ENCODE peak calls at places on chromosomes 12 and 14, in seven cellular contexts. N, I, C, A, E, F and K are unnamed samples.

GRCh38 chr12:6225630-6226001 is 25.4 kb downstream of the CD9 start:
- DNase-seq in I (no peak), C (no peak), N (no peak), E (no peak), A (no peak), F (no peak), K (no peak)

GRCh38 chr12:68638171-68638570 is 27.5 kb downstream of the RAP1B start:
- DNase-seq in N (no peak), I (no peak), E (no peak), A (no peak), F (no peak), C (no peak), K (no peak)

GRCh38 chr14:105069887-105070759 is 4.9 kb upstream of the GPR132 start:
- DNase-seq in I (no peak), A (no peak), N (peak), F (peak), C (no peak), E (no peak), K (peak)

GRCh38 chr12:66365718-66366485 is 63.6 kb downstream of the HELB start:
- DNase-seq in C (no peak), N (no peak), I (no peak), A (no peak), F (no peak), E (no peak), K (no peak)

GRCh38 chr12:94768398-94769039 is 118.2 kb upstream of the TMCC3 start:
- DNase-seq in F (no peak), I (no peak), N (no peak), C (no peak), E (no peak), A (no peak), K (no peak)

GRCh38 chr12:8075935-8076334 is 6.1 kb upstream of the NECAP1 start:
- DNase-seq in C (no peak), I (no peak), A (no peak), F (no peak), N (no peak), E (no peak), K (no peak)

GRCh38 chr12:131928080-131928764 is 854 bp upstream of the PUS1 start:
- DNase-seq in N (no peak), E (no peak), F (peak), C (no peak), I (no peak), A (no peak), K (peak)

GRCh38 chr12:92574046-92574783 is 128.6 kb upstream of the PLEKHG7 start:
- DNase-seq in C (peak), E (peak), N (no peak), F (peak), A (no peak), I (no peak), K (peak)

GRCh38 chr12:43245947-43246346 is 306.1 kb downstream of the ADAMTS20 start:
- DNase-seq in F (no peak), I (no peak), E (no peak), A (no peak), C (no peak), N (no peak), K (no peak)

GRCh38 chr12:114681149-114681849 is 2.7 kb downstream of the TBX3 start:
- DNase-seq in A (no peak), I (no peak), E (no peak), N (no peak), C (no peak), F (peak), K (peak)

GRCh38 chr14:60051690-60052324 is 39.9 kb upstream of the PCNX4 start:
- DNase-seq in E (no peak), I (no peak), A (no peak), N (no peak), F (no peak), C (no peak), K (no peak)

GRCh38 chr12:6141048-6141447 is 16.6 kb upstream of the VWF start:
- DNase-seq in I (no peak), F (no peak), A (no peak), E (no peak), N (no peak), C (no peak), K (no peak)

GRCh38 chr12:243381-243780 is 19.3 kb downstream of the SLC6A13 start:
- DNase-seq in A (no peak), N (no peak), E (no peak), I (no peak), C (no peak), F (no peak), K (no peak)

GRCh38 chr12:11839093-11839641 is 189.7 kb downstream of the ETV6 start:
- DNase-seq in N (no peak), C (no peak), I (no peak), F (no peak), E (no peak), A (no peak), K (no peak)

GRCh38 chr12:92961949-92962348 is 32.9 kb upstream of the EEA1 start:
- DNase-seq in A (no peak), C (peak), N (no peak), E (no peak), F (peak), I (no peak), K (no peak)

GRCh38 chr12:113314121-113314529 is 20.8 kb downstream of the SLC8B1 start:
- DNase-seq in E (no peak), N (no peak), F (no peak), C (no peak), A (no peak), I (no peak), K (peak)

GRCh38 chr14:69792887-69793421 is 4.1 kb downstream of the SLC10A1 start:
- DNase-seq in A (no peak), F (no peak), I (no peak), E (no peak), C (no peak), N (no peak), K (no peak)

GRCh38 chr14:59187802-59188460 is 536 bp upstream of the DAAM1 start:
- DNase-seq in I (peak), E (peak), C (peak), A (no peak), N (peak), F (no peak), K (no peak)